ENCODE peak calls at places on chromosomes 5 and 9, in six cellular contexts. Z is COR-L47; U is astrocyte of the cerebellum; A is stromal cell of bone marrow; L is stimulated activated CD8-positive, alpha-beta memory T cell treated with anti-CD3 and anti-CD28 coated beads, Interleukin-4, amount 100 ng/mL, for 1 hour; P is CD4-positive, alpha-beta T cell. E is an unnamed sample.

GRCh38 chr5:125700380-125700856 is 722.8 kb upstream of the GRAMD2B start:
- DNase-seq in L (no peak), A (peak), P (no peak), Z (peak), U (no peak), E (no peak)

GRCh38 chr5:2381070-2381469 is 370.4 kb downstream of the IRX2 start:
- DNase-seq in P (no peak), L (no peak), A (no peak), U (no peak), Z (no peak), E (no peak)

GRCh38 chr5:171681667-171682066 is 104.0 kb upstream of the SMIM23 start:
- DNase-seq in A (peak), U (no peak), L (no peak), Z (no peak), P (no peak), E (no peak)

GRCh38 chr5:128378636-128379035 is 159.4 kb downstream of the FBN2 start:
- DNase-seq in Z (no peak), L (no peak), A (no peak), P (no peak), U (peak), E (no peak)

GRCh38 chr5:16992444-16992843 is 56.4 kb upstream of the MYO10 start:
- DNase-seq in P (no peak), L (no peak), A (no peak), U (peak), Z (no peak), E (no peak)

GRCh38 chr5:83724915-83725314 is 4.3 kb upstream of the HAPLN1 start:
- DNase-seq in A (no peak), P (no peak), L (no peak), Z (no peak), U (no peak), E (no peak)

GRCh38 chr9:113633782-113634596 is 170.5 kb downstream of the RGS3 start:
- DNase-seq in Z (no peak), A (no peak), U (no peak), P (no peak), L (no peak), E (no peak)

GRCh38 chr5:103444333-103445038 is 118.1 kb downstream of the NUDT12 start:
- DNase-seq in U (no peak), P (no peak), Z (no peak), A (no peak), L (no peak), E (no peak)

GRCh38 chr5:177094224-177095087 is 7.7 kb downstream of the FGFR4 start:
- DNase-seq in Z (no peak), L (no peak), P (no peak), U (no peak), A (no peak), E (no peak)

GRCh38 chr9:105232207-105232606 is 12.2 kb upstream of the SLC44A1 start:
- DNase-seq in L (no peak), A (no peak), Z (no peak), P (no peak), U (no peak), E (no peak)

GRCh38 chr5:102152906-102153787 is 142.9 kb downstream of the SLCO4C1 start:
- DNase-seq in U (peak), P (no peak), Z (peak), A (peak), L (no peak), E (no peak)

GRCh38 chr9:120393386-120394057 is 186.4 kb downstream of the CDK5RAP2 start:
- DNase-seq in Z (no peak), U (no peak), L (no peak), P (no peak), A (no peak), E (no peak)

GRCh38 chr5:95591490-95591901 is 28.4 kb upstream of the GPR150 start:
- DNase-seq in A (peak), Z (no peak), U (peak), L (no peak), P (no peak), E (no peak)

GRCh38 chr5:156189628-156190027 is 137.3 kb upstream of the SGCD start:
- DNase-seq in A (no peak), Z (no peak), L (no peak), P (no peak), U (no peak), E (no peak)

GRCh38 chr5:178831049-178831448 is 28.7 kb upstream of the ZNF354B start:
- DNase-seq in L (no peak), U (no peak), P (no peak), Z (no peak), A (no peak), E (no peak)

GRCh38 chr5:75736273-75736672 is 19.0 kb upstream of the POC5 start:
- DNase-seq in A (no peak), P (no peak), Z (no peak), L (no peak), U (no peak), E (no peak)

GRCh38 chr5:112419050-112419595 is at the start of gene EPB41L4A:
- DNase-seq in A (no peak), L (no peak), U (no peak), P (no peak), Z (no peak), E (no peak)

GRCh38 chr9:100084145-100084478 is 14.7 kb downstream of the ERP44 start:
- DNase-seq in A (no peak), L (no peak), P (no peak), Z (no peak), U (no peak), E (no peak)

GRCh38 chr5:138648841-138649240 is 73.6 kb upstream of the HSPA9 start:
- DNase-seq in Z (no peak), A (no peak), L (no peak), U (no peak), P (no peak), E (no peak)

GRCh38 chr9:74414325-74414724 is 82.8 kb upstream of the RORB start:
- DNase-seq in A (no peak), U (no peak), L (no peak), Z (no peak), P (no peak), E (no peak)

GRCh38 chr9:101387871-101388506 is 3.2 kb upstream of the BAAT start:
- DNase-seq in A (no peak), Z (peak), L (no peak), P (no peak), U (peak), E (no peak)

GRCh38 chr5:169944922-169945675 is 35.2 kb downstream of the INSYN2B start:
- DNase-seq in A (no peak), Z (peak), P (no peak), L (no peak), U (no peak), E (no peak)

GRCh38 chr9:87596862-87597261 is 99.2 kb downstream of the DAPK1 start:
- DNase-seq in P (no peak), A (no peak), Z (no peak), L (no peak), U (no peak), E (no peak)

GRCh38 chr5:3353561-3353960 is 242.1 kb upstream of the IRX1 start:
- DNase-seq in Z (no peak), A (no peak), L (no peak), U (no peak), P (no peak), E (no peak)

GRCh38 chr9:751137-752051 is 90.1 kb upstream of the DMRT1 start:
- DNase-seq in P (no peak), Z (no peak), A (no peak), L (no peak), U (no peak), E (no peak)

GRCh38 chr9:100637787-100638186 is 59.9 kb downstream of the CAVIN4 start:
- DNase-seq in U (no peak), P (no peak), Z (no peak), A (no peak), L (no peak), E (no peak)

GRCh38 chr5:40428129-40428528 is 251.6 kb upstream of the PTGER4 start:
- DNase-seq in A (peak), L (no peak), P (no peak), Z (no peak), U (no peak), E (no peak)

GRCh38 chr9:673966-674526 is 167.5 kb upstream of the DMRT1 start:
- DNase-seq in Z (no peak), U (no peak), L (no peak), P (no peak), A (no peak), E (no peak)

GRCh38 chr9:37386988-37387387 is 35.5 kb upstream of the GRHPR start:
- DNase-seq in P (no peak), U (no peak), Z (no peak), A (no peak), L (no peak), E (no peak)

GRCh38 chr9:127388037-127388855 is 8.7 kb upstream of the SLC2A8 start:
- DNase-seq in U (peak), Z (no peak), A (peak), L (peak), P (peak), E (peak)

GRCh38 chr5:127028822-127029457 is 1.4 kb downstream of the MARCHF3 start:
- DNase-seq in P (no peak), Z (no peak), A (no peak), L (no peak), U (no peak), E (no peak)

GRCh38 chr5:171647043-171647899 is 138.3 kb upstream of the SMIM23 start:
- DNase-seq in P (no peak), A (no peak), Z (no peak), U (peak), L (no peak), E (no peak)

GRCh38 chr9:3138236-3139229 is 294.6 kb upstream of the PUM3 start:
- DNase-seq in A (no peak), P (no peak), Z (no peak), U (no peak), L (no peak), E (no peak)

GRCh38 chr5:31639488-31640011 is 619 bp downstream of the PDZD2 start:
- DNase-seq in P (no peak), Z (no peak), L (no peak), A (no peak), U (no peak), E (no peak)

GRCh38 chr5:1552469-1553255 is 28.9 kb upstream of the LPCAT1 start:
- DNase-seq in P (no peak), L (no peak), U (no peak), A (no peak), Z (no peak), E (no peak)

GRCh38 chr5:139268364-139269202 is 25.0 kb upstream of the MATR3 start:
- DNase-seq in A (no peak), L (no peak), P (no peak), Z (no peak), U (no peak), E (no peak)

GRCh38 chr9:137724114-137724445 is 105.3 kb downstream of the EHMT1 start:
- DNase-seq in A (no peak), P (peak), U (no peak), L (no peak), Z (no peak), E (no peak)

GRCh38 chr9:114757395-114757794 is 48.4 kb downstream of the TNFSF15 start:
- DNase-seq in P (no peak), Z (no peak), L (no peak), A (no peak), U (no peak), E (no peak)

GRCh38 chr9:117494401-117495130 is 79.7 kb upstream of the ASTN2 start:
- DNase-seq in P (no peak), A (no peak), Z (peak), U (no peak), L (no peak), E (no peak)